ENCODE peak calls at places on chromosomes 1 and 21, in six cellular contexts. D is H1, L is K562, Z is HepG2, B is GM12878, F is SK-N-SH. J is an unnamed sample.

GRCh38 chr1:37549341-37549740 is 4.8 kb downstream of the SNIP1 start:
- DNase-seq in D (no peak), L (no peak), Z (no peak), B (no peak), F (no peak), J (no peak)

GRCh38 chr1:245751111-245751510 is 596.3 kb downstream of the KIF26B start:
- DNase-seq in D (no peak), L (no peak), Z (no peak), B (no peak), F (no peak), J (no peak)

GRCh38 chr1:83023212-83023611 is 975.7 kb downstream of the TTLL7 start:
- DNase-seq in D (no peak), L (no peak), Z (no peak), B (no peak), F (no peak), J (no peak)

GRCh38 chr1:172698224-172698623 is 39.3 kb downstream of the FASLG start:
- DNase-seq in D (no peak), L (no peak), Z (no peak), B (no peak), F (no peak), J (no peak)

GRCh38 chr1:6922096-6922931 is 137.1 kb downstream of the CAMTA1 start:
- DNase-seq in D (no peak), L (no peak), Z (no peak), B (no peak), F (peak), J (no peak)

GRCh38 chr1:61089338-61089737 is 7.0 kb downstream of the NFIA start:
- DNase-seq in D (no peak), L (no peak), Z (peak), B (no peak), F (no peak), J (no peak)

GRCh38 chr1:246284021-246284420 is 223.1 kb downstream of the SMYD3 start:
- DNase-seq in D (no peak), L (no peak), Z (no peak), B (no peak), F (no peak), J (no peak)

GRCh38 chr1:107378602-107379265 is 237.9 kb downstream of the NTNG1 start:
- DNase-seq in D (no peak), L (no peak), Z (no peak), B (no peak), F (no peak), J (no peak)

GRCh38 chr1:47585141-47585902 is 147.5 kb downstream of the FOXD2 start:
- DNase-seq in D (no peak), L (no peak), Z (no peak), B (no peak), F (no peak), J (no peak)

GRCh38 chr21:33374080-33374873 is 28.9 kb upstream of the IFNGR2 start:
- DNase-seq in D (no peak), L (peak), Z (peak), B (no peak), F (peak), J (peak)

GRCh38 chr1:216600730-216601426 is 122.4 kb downstream of the ESRRG start:
- DNase-seq in D (peak), L (no peak), Z (peak), B (no peak), F (peak), J (no peak)

GRCh38 chr21:38236232-38236631 is 20.6 kb upstream of the KCNJ15 start:
- DNase-seq in D (no peak), L (no peak), Z (no peak), B (no peak), F (no peak), J (no peak)

GRCh38 chr1:34928865-34929496 is 469 bp downstream of the DLGAP3 start:
- DNase-seq in D (no peak), L (peak), Z (no peak), B (no peak), F (peak), J (no peak)

GRCh38 chr1:218718977-218719376 is 373.8 kb downstream of the TGFB2 start:
- DNase-seq in D (no peak), L (no peak), Z (no peak), B (no peak), F (no peak), J (no peak)

GRCh38 chr1:185894806-185895205 is 160.6 kb downstream of the HMCN1 start:
- DNase-seq in D (no peak), L (no peak), Z (no peak), B (no peak), F (no peak), J (no peak)

GRCh38 chr1:73176902-73177301 is 894.6 kb upstream of the NEGR1 start:
- DNase-seq in D (no peak), L (no peak), Z (no peak), B (no peak), F (no peak), J (no peak)

GRCh38 chr1:56824956-56825355 is 5.8 kb upstream of the FYB2 start:
- DNase-seq in D (no peak), L (no peak), Z (no peak), B (no peak), F (no peak), J (no peak)

GRCh38 chr1:172977296-172978027 is 73.3 kb downstream of the TNFSF18 start:
- DNase-seq in D (no peak), L (no peak), Z (no peak), B (no peak), F (no peak), J (no peak)

GRCh38 chr1:3717715-3718601 is 34.3 kb upstream of the CCDC27 start:
- DNase-seq in D (peak), L (peak), Z (peak), B (no peak), F (no peak), J (no peak)

GRCh38 chr1:23745515-23745914 is 2.2 kb downstream of the ELOA start:
- DNase-seq in D (no peak), L (peak), Z (peak), B (no peak), F (peak), J (peak)

GRCh38 chr1:209715314-209715713 is 10.7 kb downstream of the HSD11B1 start:
- DNase-seq in D (no peak), L (no peak), Z (no peak), B (no peak), F (no peak), J (no peak)

GRCh38 chr1:167679714-167680113 is 42.1 kb upstream of the MPZL1 start:
- DNase-seq in D (no peak), L (no peak), Z (peak), B (no peak), F (no peak), J (no peak)

GRCh38 chr1:53416264-53416663 is 42.9 kb upstream of the DMRTB1 start:
- DNase-seq in D (no peak), L (no peak), Z (no peak), B (no peak), F (no peak), J (no peak)

GRCh38 chr1:2466834-2467554 is 9.1 kb upstream of the PLCH2 start:
- DNase-seq in D (peak), L (peak), Z (no peak), B (no peak), F (peak), J (no peak)

GRCh38 chr1:184648856-184649201 is 105.8 kb downstream of the EDEM3 start:
- DNase-seq in D (peak), L (no peak), Z (no peak), B (no peak), F (no peak), J (no peak)

GRCh38 chr1:27057801-27058647 is 45.4 kb upstream of the TENT5B start:
- DNase-seq in D (peak), L (no peak), Z (no peak), B (no peak), F (peak), J (no peak)

GRCh38 chr1:16243408-16243690 is 6.4 kb upstream of the CPLANE2 start:
- DNase-seq in D (no peak), L (no peak), Z (no peak), B (no peak), F (no peak), J (no peak)

GRCh38 chr1:16245476-16246196 is 8.7 kb upstream of the CPLANE2 start:
- DNase-seq in D (no peak), L (no peak), Z (no peak), B (no peak), F (no peak), J (no peak)

GRCh38 chr1:16242556-16243407 is 5.8 kb upstream of the CPLANE2 start:
- DNase-seq in D (no peak), L (no peak), Z (no peak), B (no peak), F (no peak), J (no peak)

GRCh38 chr1:16243936-16244649 is 7.1 kb upstream of the CPLANE2 start:
- DNase-seq in D (peak), L (peak), Z (peak), B (peak), F (peak), J (peak)

DNA sequence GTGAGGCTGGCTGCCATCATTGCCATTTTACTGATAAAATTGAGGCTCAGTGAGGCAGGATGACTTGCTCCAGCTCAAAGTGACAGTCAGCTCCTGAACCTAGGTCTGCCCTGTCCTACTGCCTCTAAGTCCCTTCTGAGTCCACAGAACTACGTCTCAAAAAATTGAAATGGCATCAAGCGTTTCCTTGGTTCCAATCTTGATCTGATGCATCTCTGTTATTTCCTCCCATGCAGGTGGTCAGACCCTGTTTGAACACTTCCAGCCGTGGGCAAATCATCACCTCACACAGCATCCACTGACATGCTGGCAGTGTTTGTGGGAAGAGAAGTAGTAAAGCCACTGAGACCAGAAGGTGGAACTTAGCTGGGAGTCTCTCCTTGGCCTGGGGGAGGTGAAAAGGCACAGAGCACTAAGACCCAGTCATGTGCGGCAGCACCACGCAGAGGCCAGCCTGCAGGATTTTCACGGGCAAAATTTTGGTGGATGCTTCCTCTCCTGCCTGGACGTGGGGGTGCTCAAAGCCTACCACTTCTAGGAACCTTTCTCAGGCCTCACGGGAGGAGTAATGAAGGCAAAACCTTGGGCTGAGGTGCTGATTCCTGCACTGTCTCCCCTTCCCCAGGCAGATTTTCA is 7.8 kb upstream of the CPLANE2 start:
- DNase-seq in D (no peak), L (no peak), Z (no peak), B (no peak), F (no peak), J (no peak)
- TF ChIP-seq CTCF in D (no peak), L (no peak), Z (no peak), B (no peak), F (no peak), J (no peak)

GRCh38 chr21:39481886-39482285 is 30.1 kb downstream of the SH3BGR start:
- DNase-seq in D (no peak), L (no peak), Z (no peak), B (no peak), F (no peak), J (no peak)

GRCh38 chr21:39489380-39489924 is 37.7 kb downstream of the SH3BGR start:
- DNase-seq in D (no peak), L (no peak), Z (no peak), B (no peak), F (no peak), J (no peak)

GRCh38 chr21:39479164-39479563 is 27.4 kb downstream of the SH3BGR start:
- DNase-seq in D (no peak), L (no peak), Z (no peak), B (no peak), F (no peak), J (no peak)

GRCh38 chr21:39484711-39485264 is 33.0 kb downstream of the SH3BGR start:
- DNase-seq in D (no peak), L (no peak), Z (no peak), B (no peak), F (no peak), J (no peak)

GRCh38 chr21:39483917-39484316 is 32.1 kb downstream of the SH3BGR start:
- DNase-seq in D (no peak), L (no peak), Z (no peak), B (no peak), F (no peak), J (no peak)
- TF ChIP-seq JUND in D (no peak), L (peak), Z (no peak), B (no peak), F (peak), J (no peak)

DNA sequence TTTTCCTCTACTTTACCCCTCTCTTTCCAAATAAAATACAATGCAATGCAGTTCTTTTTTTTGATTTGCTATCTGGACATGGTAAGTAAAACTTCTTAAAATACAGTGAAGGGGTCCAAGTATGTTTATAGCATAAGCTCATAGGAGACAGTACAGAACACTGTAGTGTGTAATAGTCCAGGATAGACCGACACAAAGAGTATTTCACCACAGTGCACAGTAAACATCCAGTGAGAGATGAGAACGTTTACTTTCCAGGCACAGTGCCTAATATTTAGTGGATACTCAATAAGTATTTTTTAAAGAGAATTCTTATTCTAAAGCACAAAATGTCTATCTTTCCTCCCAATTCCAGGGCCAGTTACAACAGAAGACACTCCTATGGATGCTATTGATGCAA is 14.9 kb downstream of the MIA3 start:
- DNase-seq in D (no peak), L (no peak), Z (no peak), B (no peak), F (no peak), J (no peak)
- TF ChIP-seq CTCF in D (no peak), L (no peak), Z (no peak), B (no peak), F (no peak), J (no peak)

DNA sequence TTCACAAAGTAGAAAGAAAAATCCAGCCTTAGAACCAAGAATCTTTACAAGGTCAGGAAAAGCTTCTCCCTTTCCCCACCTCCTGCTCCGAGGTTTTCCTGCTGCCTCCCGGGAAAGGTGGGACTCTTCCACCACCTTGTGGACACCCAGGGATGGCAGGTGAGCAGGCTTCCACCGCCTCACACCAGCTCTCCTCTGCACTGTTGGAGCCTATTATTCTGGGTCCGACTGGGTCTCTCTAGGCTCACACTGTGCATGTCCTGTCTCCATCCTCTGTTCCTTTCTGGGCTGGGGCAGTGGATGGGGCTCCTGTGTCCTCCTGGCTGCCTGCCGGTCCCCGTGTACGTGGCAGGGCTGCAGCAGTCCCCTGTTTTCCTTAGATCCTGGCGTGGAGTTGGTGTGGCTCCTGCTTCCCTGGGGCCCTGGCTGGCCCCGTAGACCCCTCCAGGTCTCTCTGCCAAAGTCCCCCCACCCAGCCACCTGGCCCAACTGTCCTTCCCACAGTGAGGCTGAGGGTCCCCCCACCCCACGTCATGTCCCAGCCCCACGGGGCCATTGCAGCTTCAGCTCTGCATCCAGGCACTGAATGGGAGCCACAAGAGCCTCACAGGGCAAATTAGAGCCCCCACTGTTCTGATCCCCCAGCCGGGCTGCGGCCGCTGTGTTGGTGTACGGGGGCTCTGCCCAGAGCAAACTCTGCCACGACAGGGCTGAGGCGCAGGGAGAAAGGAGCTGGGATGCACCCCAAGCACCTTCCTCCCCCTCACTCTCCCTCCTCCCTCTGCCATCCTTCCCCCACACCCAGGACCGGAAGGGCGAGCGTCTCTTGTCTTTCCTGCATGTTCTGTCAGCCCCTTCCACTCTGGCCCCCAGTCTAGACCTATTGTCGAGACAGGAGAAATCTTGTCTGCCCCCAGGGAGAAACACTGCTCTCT is 3.3 kb upstream of the SLC45A1 start:
- DNase-seq in D (peak), L (peak), Z (peak), B (peak), F (peak), J (peak)
- TF ChIP-seq JUND in D (peak), L (no peak), Z (no peak), B (no peak), F (no peak), J (no peak)